ENCODE peak calls at places on chromosomes 16 and 17, in six cellular contexts. K is colonic mucosa, A is substantia nigra, R is T-helper 2 cell, N is neural progenitor cell, J is HT-29. G is an unnamed sample.

GRCh38 chr17:79984045-79984840 is 51.4 kb downstream of the TBC1D16 start:
- DNase-seq in K (no peak), A (no peak), R (no peak), N (no peak), J (no peak), G (no peak)

GRCh38 chr17:57120814-57121213 is 35.8 kb downstream of the AKAP1 start:
- DNase-seq in K (no peak), A (no peak), R (no peak), N (no peak), J (no peak), G (no peak)

GRCh38 chr17:8479431-8479947 is 43.8 kb downstream of the NDEL1 start:
- DNase-seq in K (no peak), A (peak; percentile 77), R (no peak), N (no peak), J (no peak), G (peak; percentile 47)

GRCh38 chr17:75315541-75316243 is 26.5 kb upstream of the SLC25A19 start:
- DNase-seq in K (no peak), A (no peak), R (no peak), N (no peak), J (no peak), G (peak; percentile 68)

GRCh38 chr16:75070055-75070841 is 46.3 kb downstream of the LDHD start:
- DNase-seq in K (peak; percentile 52), A (peak; percentile 46), R (no peak), N (no peak), J (no peak), G (peak; percentile 51)

GRCh38 chr17:75832164-75832651 is 12.0 kb downstream of the UNC13D start:
- DNase-seq in K (no peak), A (no peak), R (peak; percentile 77), N (no peak), J (no peak), G (peak; percentile 89)

GRCh38 chr17:9887521-9887920 is 17.6 kb downstream of the RCVRN start:
- DNase-seq in K (no peak), A (no peak), R (no peak), N (no peak), J (peak; percentile 13), G (no peak)

GRCh38 chr17:72476575-72476986 is 355.8 kb downstream of the SOX9 start:
- DNase-seq in K (no peak), A (no peak), R (no peak), N (peak; percentile 89), J (no peak), G (no peak)

GRCh38 chr17:66412857-66413563 is 110.6 kb downstream of the PRKCA start:
- DNase-seq in K (no peak), A (no peak), R (no peak), N (no peak), J (no peak), G (peak; percentile 27)

GRCh38 chr16:83870830-83871229 is 28.1 kb upstream of the MLYCD start:
- DNase-seq in K (no peak), A (no peak), R (no peak), N (no peak), J (no peak), G (no peak)

GRCh38 chr17:1462164-1463112 is 6.4 kb upstream of the CRK start:
- DNase-seq in K (no peak), A (no peak), R (no peak), N (no peak), J (no peak), G (peak; percentile 52)

GRCh38 chr17:17841620-17842025 is 4.8 kb upstream of the SREBF1 start:
- DNase-seq in K (no peak), A (no peak), R (no peak), N (no peak), J (no peak), G (no peak)

GRCh38 chr16:24208710-24209109 is 47.4 kb upstream of the CACNG3 start:
- DNase-seq in K (no peak), A (peak; percentile 69), R (no peak), N (peak; percentile 94), J (no peak), G (no peak)

GRCh38 chr17:57211010-57211411 is 45.3 kb upstream of the MSI2 start:
- DNase-seq in K (no peak), A (no peak), R (no peak), N (no peak), J (no peak), G (no peak)

GRCh38 chr16:3212567-3212966 is 22.4 kb downstream of the ZNF200 start:
- DNase-seq in K (no peak), A (no peak), R (no peak), N (no peak), J (no peak), G (no peak)

GRCh38 chr17:28612936-28613872 is 781 bp downstream of the RSKR start:
- DNase-seq in K (peak; percentile 29), A (peak; percentile 18), R (no peak), N (peak; percentile 74), J (peak; percentile 45), G (peak; percentile 39)

GRCh38 chr16:17470871-17471744 is at the start of gene XYLT1:
- DNase-seq in K (peak; percentile 66), A (peak; percentile 62), R (no peak), N (peak; percentile 83), J (no peak), G (peak; percentile 50)

GRCh38 chr16:74730049-74730683 is 29.5 kb upstream of the MLKL start:
- DNase-seq in K (peak; percentile 86), A (no peak), R (no peak), N (no peak), J (peak; percentile 88), G (no peak)

GRCh38 chr16:82621796-82622195 is 5.0 kb upstream of the CDH13 start:
- DNase-seq in K (no peak), A (no peak), R (no peak), N (no peak), J (no peak), G (no peak)

GRCh38 chr17:76236603-76237002 is 3.7 kb downstream of the RNF157 start:
- DNase-seq in K (no peak), A (no peak), R (no peak), N (no peak), J (no peak), G (no peak)

GRCh38 chr17:14922421-14922820 is 342.7 kb downstream of the PMP22 start:
- DNase-seq in K (no peak), A (peak; percentile 22), R (no peak), N (no peak), J (no peak), G (no peak)

GRCh38 chr16:22220076-22220453 is 14.0 kb downstream of the EEF2K start:
- DNase-seq in K (no peak), A (no peak), R (no peak), N (no peak), J (no peak), G (peak; percentile 84)

GRCh38 chr16:81076566-81077076 is 417 bp downstream of the C16orf46 start:
- DNase-seq in K (peak; percentile 95), A (peak; percentile 96), R (peak; percentile 93), N (peak; percentile 91), J (peak; percentile 94), G (peak; percentile 85)

GRCh38 chr17:57749701-57750100 is 4.6 kb upstream of the CCDC182 start:
- DNase-seq in K (no peak), A (no peak), R (no peak), N (no peak), J (no peak), G (no peak)

GRCh38 chr16:5580320-5580719 is 482.7 kb upstream of the EEF2KMT start:
- DNase-seq in K (no peak), A (no peak), R (no peak), N (no peak), J (no peak), G (no peak)

GRCh38 chr17:42047343-42047742 is 3.1 kb downstream of the C17orf113 start:
- DNase-seq in K (no peak), A (no peak), R (no peak), N (no peak), J (no peak), G (no peak)

GRCh38 chr16:83911290-83911689 is 12.4 kb downstream of the MLYCD start:
- DNase-seq in K (no peak), A (no peak), R (no peak), N (peak; percentile 73), J (no peak), G (no peak)

GRCh38 chr17:38797091-38797490 is 2.3 kb downstream of the PIP4K2B start:
- DNase-seq in K (no peak), A (no peak), R (no peak), N (no peak), J (no peak), G (peak; percentile 72)